ENCODE peak calls at places on chromosomes 13 and 19, in seven cellular contexts. One of them, this sample, is unnamed.

GRCh38 chr19:8302357-8302691 is 5.8 kb downstream of the CD320 start:
- DNase-seq in K562: peak; percentile 24
- DNase-seq in H1: no peak
- DNase-seq in HCT116: no peak
- DNase-seq in HepG2: no peak
- DNase-seq in GM12878: no peak
- DNase-seq in endothelial cell of umbilical vein: no peak
- DNase-seq in this sample: no peak

GRCh38 chr13:94711561-94712286 is 621 bp downstream of the SOX21 start:
- DNase-seq in K562: peak; percentile 39
- DNase-seq in H1: no peak
- DNase-seq in HCT116: no peak
- DNase-seq in HepG2: no peak
- DNase-seq in GM12878: no peak
- DNase-seq in endothelial cell of umbilical vein: peak; percentile 45
- DNase-seq in this sample: no peak

GRCh38 chr13:40125336-40125735 is 469.9 kb downstream of the COG6 start:
- DNase-seq in K562: no peak
- DNase-seq in H1: no peak
- DNase-seq in HCT116: no peak
- DNase-seq in HepG2: no peak
- DNase-seq in GM12878: no peak
- DNase-seq in endothelial cell of umbilical vein: no peak
- DNase-seq in this sample: no peak

GRCh38 chr13:104571161-104571889 is 1505.1 kb upstream of the SLC10A2 start:
- DNase-seq in K562: no peak
- DNase-seq in H1: peak; percentile 46
- DNase-seq in HCT116: peak; percentile 79
- DNase-seq in HepG2: peak; percentile 16
- DNase-seq in GM12878: no peak
- DNase-seq in endothelial cell of umbilical vein: peak; percentile 89
- DNase-seq in this sample: no peak

GRCh38 chr13:51317262-51317661 is 22.2 kb upstream of the SERPINE3 start:
- DNase-seq in K562: no peak
- DNase-seq in H1: no peak
- DNase-seq in HCT116: no peak
- DNase-seq in HepG2: no peak
- DNase-seq in GM12878: no peak
- DNase-seq in endothelial cell of umbilical vein: peak; percentile 42
- DNase-seq in this sample: no peak

GRCh38 chr13:30165071-30165470 is 142.3 kb downstream of the KATNAL1 start:
- DNase-seq in K562: no peak
- DNase-seq in H1: no peak
- DNase-seq in HCT116: no peak
- DNase-seq in HepG2: no peak
- DNase-seq in GM12878: no peak
- DNase-seq in endothelial cell of umbilical vein: no peak
- DNase-seq in this sample: no peak

GRCh38 chr13:58619396-58620113 is 988.0 kb downstream of the PCDH17 start:
- DNase-seq in K562: no peak
- DNase-seq in H1: no peak
- DNase-seq in HCT116: no peak
- DNase-seq in HepG2: no peak
- DNase-seq in GM12878: no peak
- DNase-seq in endothelial cell of umbilical vein: no peak
- DNase-seq in this sample: no peak

GRCh38 chr13:111080642-111081041 is 34.5 kb upstream of the ARHGEF7 start:
- DNase-seq in K562: no peak
- DNase-seq in H1: no peak
- DNase-seq in HCT116: no peak
- DNase-seq in HepG2: no peak
- DNase-seq in GM12878: no peak
- DNase-seq in endothelial cell of umbilical vein: no peak
- DNase-seq in this sample: no peak

GRCh38 chr13:77235456-77236022 is 91.4 kb downstream of the MYCBP2 start:
- DNase-seq in K562: peak; percentile 2
- DNase-seq in H1: no peak
- DNase-seq in HCT116: no peak
- DNase-seq in HepG2: no peak
- DNase-seq in GM12878: no peak
- DNase-seq in endothelial cell of umbilical vein: no peak
- DNase-seq in this sample: no peak

GRCh38 chr19:31274266-31274963 is 74.8 kb downstream of the TSHZ3 start:
- DNase-seq in K562: no peak
- DNase-seq in H1: no peak
- DNase-seq in HCT116: no peak
- DNase-seq in HepG2: no peak
- DNase-seq in GM12878: no peak
- DNase-seq in endothelial cell of umbilical vein: no peak
- DNase-seq in this sample: no peak

GRCh38 chr19:46225558-46226004 is 4.0 kb upstream of the IGFL1 start:
- DNase-seq in K562: no peak
- DNase-seq in H1: no peak
- DNase-seq in HCT116: no peak
- DNase-seq in HepG2: no peak
- DNase-seq in GM12878: no peak
- DNase-seq in endothelial cell of umbilical vein: peak; percentile 7
- DNase-seq in this sample: no peak

GRCh38 chr19:54256250-54257115 is 590 bp downstream of the LILRB5 start:
- DNase-seq in K562: no peak
- DNase-seq in H1: no peak
- DNase-seq in HCT116: no peak
- DNase-seq in HepG2: no peak
- DNase-seq in GM12878: no peak
- DNase-seq in endothelial cell of umbilical vein: no peak
- DNase-seq in this sample: no peak

GRCh38 chr13:41502676-41503075 is 45.3 kb downstream of the RGCC start:
- DNase-seq in K562: no peak
- DNase-seq in H1: no peak
- DNase-seq in HCT116: no peak
- DNase-seq in HepG2: no peak
- DNase-seq in GM12878: peak; percentile 59
- DNase-seq in endothelial cell of umbilical vein: no peak
- DNase-seq in this sample: no peak

GRCh38 chr13:91112191-91112579 is 235.3 kb upstream of the MIR17HG start:
- DNase-seq in K562: no peak
- DNase-seq in H1: no peak
- DNase-seq in HCT116: no peak
- DNase-seq in HepG2: no peak
- DNase-seq in GM12878: no peak
- DNase-seq in endothelial cell of umbilical vein: no peak
- DNase-seq in this sample: no peak

GRCh38 chr19:18420931-18421330 is 1.7 kb downstream of the SSBP4 start:
- DNase-seq in K562: no peak
- DNase-seq in H1: no peak
- DNase-seq in HCT116: no peak
- DNase-seq in HepG2: no peak
- DNase-seq in GM12878: no peak
- DNase-seq in endothelial cell of umbilical vein: no peak
- DNase-seq in this sample: no peak

GRCh38 chr13:43425234-43425633 is 361.5 kb downstream of the ENOX1 start:
- DNase-seq in K562: no peak
- DNase-seq in H1: peak; percentile 9
- DNase-seq in HCT116: no peak
- DNase-seq in HepG2: no peak
- DNase-seq in GM12878: no peak
- DNase-seq in endothelial cell of umbilical vein: no peak
- DNase-seq in this sample: no peak

GRCh38 chr19:41937525-41937924 is 9.3 kb upstream of the ERFL start:
- DNase-seq in K562: no peak
- DNase-seq in H1: no peak
- DNase-seq in HCT116: no peak
- DNase-seq in HepG2: no peak
- DNase-seq in GM12878: no peak
- DNase-seq in endothelial cell of umbilical vein: no peak
- DNase-seq in this sample: no peak

GRCh38 chr19:41940443-41941409 is 12.5 kb upstream of the ERFL start:
- DNase-seq in K562: peak; percentile 49
- DNase-seq in H1: no peak
- DNase-seq in HCT116: no peak
- DNase-seq in HepG2: no peak
- DNase-seq in GM12878: no peak
- DNase-seq in endothelial cell of umbilical vein: no peak
- DNase-seq in this sample: no peak

GRCh38 chr19:41941410-41942202 is 13.4 kb upstream of the ERFL start:
- DNase-seq in K562: no peak
- DNase-seq in H1: no peak
- DNase-seq in HCT116: no peak
- DNase-seq in HepG2: no peak
- DNase-seq in GM12878: no peak
- DNase-seq in endothelial cell of umbilical vein: no peak
- DNase-seq in this sample: no peak

GRCh38 chr19:41937976-41938375 is 9.7 kb upstream of the ERFL start:
- DNase-seq in K562: no peak
- DNase-seq in H1: no peak
- DNase-seq in HCT116: no peak
- DNase-seq in HepG2: no peak
- DNase-seq in GM12878: no peak
- DNase-seq in endothelial cell of umbilical vein: no peak
- DNase-seq in this sample: no peak

DNA sequence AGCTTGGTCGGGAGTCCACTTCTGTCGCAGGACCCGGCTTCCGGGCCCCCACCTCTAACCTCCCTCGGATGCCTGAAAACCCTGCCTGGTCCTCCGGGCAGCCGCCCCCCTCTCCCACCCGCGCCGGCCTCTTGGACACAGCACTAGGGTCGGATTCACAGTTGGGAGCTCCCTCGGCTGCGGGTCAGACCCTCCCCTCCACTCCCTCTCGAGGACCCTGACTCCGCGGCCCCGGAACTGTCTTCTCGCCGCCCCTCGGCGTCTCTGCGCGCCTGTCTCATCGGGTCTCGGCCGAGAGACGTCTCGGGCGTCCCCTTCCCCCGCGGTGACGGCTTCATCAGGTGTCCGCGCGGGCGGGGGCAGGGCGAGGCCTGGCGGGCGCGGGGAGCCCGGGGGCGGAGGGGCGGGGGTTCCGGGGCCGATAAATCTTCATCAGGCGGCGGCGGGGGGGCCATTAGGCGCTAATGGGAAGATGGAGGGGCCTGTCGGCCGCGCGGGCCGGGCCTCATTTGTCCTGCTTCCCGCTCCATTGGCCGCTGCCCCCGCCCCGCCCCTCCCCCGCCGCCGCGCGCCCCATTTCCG is 11.7 kb upstream of the ERFL start:
- DNase-seq in K562: peak; percentile 87
- DNase-seq in H1: no peak
- DNase-seq in HCT116: no peak
- DNase-seq in HepG2: no peak
- DNase-seq in GM12878: no peak
- DNase-seq in endothelial cell of umbilical vein: no peak
- DNase-seq in this sample: no peak
- TF ChIP-seq EZH2 in K562: no peak
- TF ChIP-seq EZH2 in H1: no peak
- TF ChIP-seq EZH2 in HCT116: no peak
- TF ChIP-seq EZH2 in HepG2: no peak
- TF ChIP-seq EZH2 in GM12878: no peak
- TF ChIP-seq EZH2 in endothelial cell of umbilical vein: no peak
- TF ChIP-seq EZH2 in this sample: no peak

DNA sequence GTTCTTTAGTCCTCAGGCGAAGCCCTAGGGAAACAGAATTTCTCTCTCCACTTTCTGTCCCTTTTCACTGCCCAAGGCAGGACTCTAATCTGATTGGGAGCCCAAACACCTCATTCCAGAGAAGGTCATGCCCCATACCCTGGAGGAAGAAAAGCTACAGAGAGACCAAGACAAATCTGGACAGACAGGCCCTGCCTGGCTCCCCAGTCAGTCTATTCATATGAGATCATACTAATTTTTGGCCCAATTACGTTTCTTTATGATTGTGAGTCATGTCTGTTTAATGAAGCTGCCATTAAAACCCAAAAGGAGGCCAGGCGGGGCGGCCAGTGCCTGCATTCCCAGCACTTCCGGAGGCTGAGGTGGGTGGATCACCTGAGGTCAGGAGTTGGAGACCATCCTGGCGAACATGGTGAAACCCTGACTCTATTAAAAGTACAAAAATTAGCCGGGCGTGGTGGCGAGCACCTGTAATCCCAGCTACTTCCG is 3.3 kb upstream of the AP3D1 start:
- DNase-seq in K562: no peak
- DNase-seq in H1: no peak
- DNase-seq in HCT116: no peak
- DNase-seq in HepG2: no peak
- DNase-seq in GM12878: no peak
- DNase-seq in endothelial cell of umbilical vein: no peak
- DNase-seq in this sample: no peak
- H3K9ac ChIP-seq in K562: no peak overlapping the region
- H3K9ac ChIP-seq in H1: no peak overlapping the region
- H3K9ac ChIP-seq in HCT116: peak overlapping the region; percentile 25
- H3K9ac ChIP-seq in HepG2: no peak overlapping the region
- H3K9ac ChIP-seq in GM12878: no peak overlapping the region
- H3K9ac ChIP-seq in endothelial cell of umbilical vein: no peak overlapping the region
- H3K9ac ChIP-seq in this sample: no peak overlapping the region

GRCh38 chr13:46164661-46165060 is 17.3 kb downstream of the LCP1 start:
- DNase-seq in K562: no peak
- DNase-seq in H1: no peak
- DNase-seq in HCT116: no peak
- DNase-seq in HepG2: no peak
- DNase-seq in GM12878: no peak
- DNase-seq in endothelial cell of umbilical vein: no peak
- DNase-seq in this sample: no peak

GRCh38 chr13:46160065-46160464 is 21.9 kb downstream of the LCP1 start:
- DNase-seq in K562: no peak
- DNase-seq in H1: no peak
- DNase-seq in HCT116: no peak
- DNase-seq in HepG2: no peak
- DNase-seq in GM12878: no peak
- DNase-seq in endothelial cell of umbilical vein: no peak
- DNase-seq in this sample: no peak

GRCh38 chr13:46158983-46159382 is 23.0 kb downstream of the LCP1 start:
- DNase-seq in K562: no peak
- DNase-seq in H1: no peak
- DNase-seq in HCT116: no peak
- DNase-seq in HepG2: no peak
- DNase-seq in GM12878: no peak
- DNase-seq in endothelial cell of umbilical vein: no peak
- DNase-seq in this sample: no peak

GRCh38 chr13:46158222-46158621 is 23.8 kb downstream of the LCP1 start:
- DNase-seq in K562: no peak
- DNase-seq in H1: no peak
- DNase-seq in HCT116: no peak
- DNase-seq in HepG2: no peak
- DNase-seq in GM12878: no peak
- DNase-seq in endothelial cell of umbilical vein: no peak
- DNase-seq in this sample: no peak

GRCh38 chr13:46160474-46161066 is 21.4 kb downstream of the LCP1 start:
- DNase-seq in K562: peak; percentile 55
- DNase-seq in H1: no peak
- DNase-seq in HCT116: peak; percentile 48
- DNase-seq in HepG2: peak; percentile 58
- DNase-seq in GM12878: no peak
- DNase-seq in endothelial cell of umbilical vein: peak; percentile 69
- DNase-seq in this sample: peak; percentile 77
- TF ChIP-seq POLR2AphosphoS5 in K562: no peak
- TF ChIP-seq POLR2AphosphoS5 in H1: no peak
- TF ChIP-seq POLR2AphosphoS5 in HCT116: no peak
- TF ChIP-seq POLR2AphosphoS5 in HepG2: no peak
- TF ChIP-seq POLR2AphosphoS5 in GM12878: no peak
- TF ChIP-seq POLR2AphosphoS5 in endothelial cell of umbilical vein: no peak
- TF ChIP-seq POLR2AphosphoS5 in this sample: no peak

GRCh38 chr19:17328517-17329060 is 6.1 kb downstream of the ANO8 start:
- DNase-seq in K562: no peak
- DNase-seq in H1: no peak
- DNase-seq in HCT116: no peak
- DNase-seq in HepG2: no peak
- DNase-seq in GM12878: no peak
- DNase-seq in endothelial cell of umbilical vein: no peak
- DNase-seq in this sample: no peak
- TF ChIP-seq EZH2 in K562: no peak
- TF ChIP-seq EZH2 in H1: no peak
- TF ChIP-seq EZH2 in HCT116: no peak
- TF ChIP-seq EZH2 in HepG2: no peak
- TF ChIP-seq EZH2 in GM12878: no peak
- TF ChIP-seq EZH2 in endothelial cell of umbilical vein: no peak
- TF ChIP-seq EZH2 in this sample: no peak

This sample was measured in SK-N-MC.